ENCODE peak calls at places on chromosomes 3 and 15, in five cellular contexts. I, F, E, S and G are unnamed samples.

GRCh38 chr3:155111971-155112370 is 31.9 kb downstream of the MME start:
- DNase-seq in I (no peak), S (no peak), E (peak), F (no peak), G (no peak)

GRCh38 chr3:9908286-9908685 is 5.6 kb downstream of the IL17RE start:
- DNase-seq in S (no peak), I (no peak), E (no peak), F (no peak), G (no peak)

GRCh38 chr3:43709022-43709421 is 18.3 kb downstream of the ABHD5 start:
- DNase-seq in F (no peak), I (no peak), E (no peak), S (no peak), G (no peak)

GRCh38 chr3:136305879-136306278 is 55.7 kb downstream of the PCCB start:
- DNase-seq in E (peak), S (no peak), I (peak), F (peak), G (no peak)

GRCh38 chr3:11536132-11536935 is 107.4 kb downstream of the VGLL4 start:
- DNase-seq in F (no peak), I (no peak), S (no peak), E (no peak), G (no peak)

GRCh38 chr15:74034206-74034755 is 39.8 kb downstream of the PML start:
- DNase-seq in I (no peak), F (no peak), S (no peak), E (no peak), G (no peak)

GRCh38 chr3:170357176-170357919 is at the start of gene SKIL:
- DNase-seq in S (peak), E (peak), I (peak), F (peak), G (peak)

GRCh38 chr3:64431717-64432116 is 206.5 kb upstream of the PRICKLE2 start:
- DNase-seq in S (no peak), I (no peak), F (no peak), E (no peak), G (no peak)

GRCh38 chr3:193812791-193813505 is 219.9 kb downstream of the OPA1 start:
- DNase-seq in S (no peak), E (no peak), I (no peak), F (peak), G (no peak)

GRCh38 chr3:155870133-155870944 is at the start of gene GMPS:
- DNase-seq in I (peak), E (peak), S (peak), F (peak), G (peak)

GRCh38 chr3:19885468-19885867 is 48.5 kb downstream of the EFHB start:
- DNase-seq in I (no peak), E (peak), S (peak), F (peak), G (peak)

GRCh38 chr3:44942202-44942921 is 33.6 kb downstream of the ZDHHC3 start:
- DNase-seq in F (no peak), E (no peak), S (no peak), I (peak), G (no peak)

GRCh38 chr3:51389423-51390183 is 1.5 kb upstream of the RBM15B start:
- DNase-seq in S (peak), E (peak), I (no peak), F (peak), G (peak)

GRCh38 chr3:72043212-72044133 is 258.5 kb upstream of the PROK2 start:
- DNase-seq in I (no peak), E (peak), F (no peak), S (no peak), G (no peak)

GRCh38 chr15:68385671-68386586 is 46.0 kb downstream of the ITGA11 start:
- DNase-seq in E (no peak), F (no peak), I (no peak), S (no peak), G (no peak)

GRCh38 chr15:89143503-89144162 is 55.4 kb downstream of the ABHD2 start:
- DNase-seq in I (no peak), S (no peak), E (no peak), F (no peak), G (no peak)

GRCh38 chr3:150384517-150385212 is 23.4 kb upstream of the TSC22D2 start:
- DNase-seq in E (peak), S (peak), I (no peak), F (peak), G (peak)
- H2AFZ ChIP-seq in E (peak), S (peak), I (no peak), F (peak), G (peak)

GRCh38 chr15:53586815-53587214 is 172.6 kb downstream of the WDR72 start:
- DNase-seq in E (peak), S (peak), I (peak), F (peak), G (peak)
- TF ChIP-seq EZH2phosphoT487 in E (no peak), S (no peak), I (no peak), F (no peak), G (no peak)

GRCh38 chr3:67423722-67424121 is 230.7 kb downstream of the SUCLG2 start:
- DNase-seq in S (no peak), F (no peak), I (no peak), E (no peak), G (no peak)
- TF ChIP-seq CTCF in S (no peak), F (no peak), I (no peak), E (no peak), G (no peak)

GRCh38 chr15:32918481-32919026 is 200.8 kb downstream of the GREM1 start:
- DNase-seq in S (peak), F (peak), I (no peak), E (no peak), G (no peak)
- H2AFZ ChIP-seq in S (no peak), F (no peak), I (no peak), E (no peak), G (no peak)

GRCh38 chr15:82950295-82950694 is 2.2 kb downstream of the HOMER2 start:
- DNase-seq in S (no peak), F (no peak), I (no peak), E (no peak), G (no peak)

GRCh38 chr15:82951472-82952155 is 906 bp downstream of the HOMER2 start:
- DNase-seq in S (no peak), E (no peak), F (peak), I (no peak), G (no peak)

GRCh38 chr15:82950746-82951370 is 1.7 kb downstream of the HOMER2 start:
- DNase-seq in E (no peak), S (no peak), F (no peak), I (no peak), G (no peak)

DNA sequence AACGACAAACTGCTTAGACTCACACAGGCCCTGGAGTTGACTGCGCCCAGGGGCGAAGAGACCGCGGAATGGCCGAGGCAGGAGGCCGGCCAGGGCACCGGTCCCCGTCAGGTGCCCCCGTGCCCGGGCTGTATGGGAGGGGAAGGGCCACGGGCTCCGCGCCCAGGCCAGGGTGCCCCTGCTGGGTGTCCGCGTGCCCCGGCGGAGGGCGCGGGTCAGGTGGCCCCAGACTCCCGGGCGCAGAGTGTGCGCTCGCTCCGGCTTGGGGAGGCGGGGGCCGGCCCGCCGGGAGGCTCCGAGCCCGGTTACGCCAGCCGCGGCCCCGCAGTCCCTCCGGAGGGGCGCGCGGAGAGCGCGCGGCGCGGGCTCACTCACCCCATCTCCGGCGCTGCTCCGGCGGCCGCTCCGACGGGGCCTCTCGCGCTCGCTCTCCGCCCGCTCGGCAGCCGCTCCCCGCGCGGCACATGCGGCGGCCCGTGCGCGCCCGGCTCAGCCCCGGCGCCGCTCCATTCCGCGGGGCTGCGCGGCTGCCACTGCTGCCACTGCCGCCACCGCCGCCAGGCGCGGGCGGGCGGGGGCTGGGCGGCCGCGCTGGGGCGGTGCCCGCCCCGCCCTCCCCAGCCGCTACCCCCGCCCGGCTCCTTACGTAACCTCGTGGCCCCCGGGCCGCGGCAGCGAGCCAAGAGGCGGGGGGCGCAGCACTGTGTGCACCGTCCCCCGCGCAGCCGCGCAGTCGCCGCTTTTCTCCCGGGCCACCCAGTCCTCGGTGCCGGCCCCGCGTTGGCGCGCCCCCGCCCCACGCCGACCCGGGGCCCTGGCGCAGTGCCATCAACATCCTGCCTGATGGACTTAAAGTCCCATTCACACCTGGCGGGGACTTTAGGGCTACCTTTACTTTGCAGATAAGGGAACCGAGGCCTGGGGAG is at the start of gene HOMER2:
- DNase-seq in F (peak), S (peak), E (no peak), I (no peak), G (peak)
- TF ChIP-seq EZH2phosphoT487 in F (no peak), S (peak), E (no peak), I (no peak), G (no peak)

GRCh38 chr3:13336592-13336991 is 83.5 kb downstream of the NUP210 start:
- DNase-seq in S (no peak), F (no peak), I (no peak), E (no peak), G (no peak)

GRCh38 chr3:13338231-13338630 is 81.9 kb downstream of the NUP210 start:
- DNase-seq in S (no peak), F (no peak), E (no peak), I (no peak), G (no peak)

GRCh38 chr3:13339833-13340232 is 80.3 kb downstream of the NUP210 start:
- DNase-seq in I (no peak), F (no peak), S (no peak), E (no peak), G (no peak)

GRCh38 chr3:13335503-13335902 is 84.6 kb downstream of the NUP210 start:
- DNase-seq in I (no peak), E (no peak), F (no peak), S (no peak), G (no peak)

DNA sequence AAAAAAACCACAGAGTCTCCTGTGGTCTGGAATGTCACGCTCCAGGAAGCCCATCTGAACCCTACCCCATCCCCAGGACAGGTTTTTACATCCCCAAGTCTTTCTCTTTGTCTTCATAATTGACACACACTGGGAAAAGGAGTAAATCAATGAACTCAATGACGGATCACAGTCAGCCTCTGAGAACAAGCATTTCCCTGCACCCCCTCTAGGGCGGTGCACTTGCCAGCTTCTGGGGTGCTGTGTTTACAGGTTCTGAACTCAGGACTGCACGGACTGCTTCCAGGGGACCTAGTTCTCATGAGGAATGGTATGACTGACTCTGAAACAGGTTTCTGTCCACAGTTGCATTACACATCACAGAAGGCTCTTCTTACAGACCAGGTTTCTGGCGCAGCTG is 81.1 kb downstream of the NUP210 start:
- DNase-seq in S (no peak), I (no peak), E (no peak), F (no peak), G (no peak)
- TF ChIP-seq CTCF in S (no peak), I (no peak), E (peak), F (no peak), G (no peak)

DNA sequence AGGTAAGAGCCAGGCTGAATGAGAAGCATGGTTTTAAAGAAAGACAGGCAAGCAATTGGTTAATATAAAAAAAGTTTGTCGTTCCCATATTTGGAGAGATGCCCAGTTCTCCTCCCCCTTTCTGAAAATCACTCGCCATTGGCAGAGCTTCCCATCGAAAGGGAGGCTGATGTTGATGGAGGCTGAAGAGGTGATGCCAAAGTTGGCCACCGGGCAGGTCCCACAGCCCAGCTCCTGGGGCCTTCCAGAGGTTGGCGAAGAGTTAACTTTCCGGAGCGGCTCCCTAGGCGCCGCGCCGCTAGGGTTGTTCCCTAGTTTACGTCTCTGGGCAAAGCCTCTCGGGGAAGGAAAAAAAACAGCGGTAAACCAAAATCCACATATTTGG is 792 bp downstream of the PCOLCE2 start:
- DNase-seq in I (peak), E (no peak), F (peak), S (no peak), G (peak)
- H2AFZ ChIP-seq in I (peak), E (no peak), F (peak), S (peak), G (peak)

DNA sequence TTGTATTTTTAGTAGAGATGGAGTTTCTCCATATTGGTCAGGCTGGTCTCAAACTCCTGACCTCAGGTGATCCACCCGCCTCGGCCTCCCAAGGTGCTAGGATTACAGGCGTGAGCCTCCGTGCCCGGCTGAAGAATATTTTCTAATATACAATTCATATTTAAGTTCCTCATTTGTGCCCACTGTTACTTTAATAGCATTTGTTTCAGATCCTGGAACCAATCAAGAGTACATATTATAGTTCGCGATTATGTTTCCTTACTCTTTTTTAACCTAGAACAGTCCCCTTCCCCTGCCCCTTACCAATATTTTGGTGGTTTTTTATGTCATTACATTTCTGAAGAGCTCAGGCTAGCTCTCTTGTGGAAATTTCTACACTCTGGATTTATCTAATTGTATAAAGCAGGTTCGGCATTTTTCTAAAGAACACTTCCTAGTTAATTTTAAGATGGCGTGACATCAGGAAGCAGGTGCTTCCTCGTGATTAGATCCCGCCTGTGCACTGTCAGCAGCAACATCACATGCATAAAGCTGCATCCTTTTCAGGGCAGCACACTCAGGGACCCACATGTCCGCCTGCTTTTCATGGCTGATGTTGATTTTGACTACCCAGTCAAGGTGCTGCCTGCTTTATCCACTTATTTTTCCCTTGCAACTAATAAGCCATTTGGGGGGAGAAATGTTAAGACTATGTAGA is 88.7 kb upstream of the EPHB3 start:
- DNase-seq in F (no peak), S (no peak), E (peak), I (no peak), G (no peak)
- TF ChIP-seq EZH2phosphoT487 in F (no peak), S (no peak), E (no peak), I (no peak), G (no peak)